ENCODE peak calls at places on chromosomes 2 and 18, in five cellular contexts. X is IMR-90, F is neuronal stem cell, I is trophoblast cell, N is mesenchymal stem cell. U is an unnamed sample.

GRCh38 chr2:133266926-133267590 is 301.2 kb downstream of the NCKAP5 start:
- DNase-seq in X (no peak), F (peak; percentile 6), I (no peak), N (no peak), U (peak; percentile 40)

GRCh38 chr2:188966728-188967127 is 7.4 kb upstream of the COL3A1 start:
- DNase-seq in X (no peak), F (no peak), I (no peak), N (no peak), U (no peak)

GRCh38 chr2:66700181-66700686 is 265.3 kb downstream of the MEIS1 start:
- DNase-seq in X (no peak), F (peak; percentile 23), I (no peak), N (no peak), U (no peak)

GRCh38 chr18:2609604-2610003 is 38.2 kb downstream of the NDC80 start:
- DNase-seq in X (no peak), F (no peak), I (no peak), N (no peak), U (no peak)

GRCh38 chr18:76528477-76529432 is 33.7 kb upstream of the ZNF516 start:
- DNase-seq in X (peak; percentile 83), F (no peak), I (no peak), N (peak; percentile 76), U (no peak)

GRCh38 chr2:231395188-231396057 is at the start of gene B3GNT7:
- DNase-seq in X (no peak), F (no peak), I (no peak), N (no peak), U (no peak)

GRCh38 chr2:61247204-61247812 is 85.3 kb downstream of the C2orf74 start:
- DNase-seq in X (peak; percentile 48), F (no peak), I (no peak), N (peak; percentile 23), U (no peak)

GRCh38 chr2:111932841-111933291 is 34.5 kb downstream of the MERTK start:
- DNase-seq in X (no peak), F (no peak), I (no peak), N (no peak), U (no peak)

GRCh38 chr2:70767699-70768584 is at the start of gene ADD2:
- DNase-seq in X (peak; percentile 1), F (peak; percentile 70), I (no peak), N (peak; percentile 10), U (peak; percentile 73)
- H3K14ac ChIP-seq in X (no peak within 1 kb of the TSS), F (peak within 1 kb of the TSS; percentile 31), I (no peak within 1 kb of the TSS), N (no peak within 1 kb of the TSS), U (peak within 1 kb of the TSS; percentile 86)

GRCh38 chr2:237593596-237594310 is 3.2 kb upstream of the RAB17 start:
- DNase-seq in X (no peak), F (no peak), I (no peak), N (no peak), U (no peak)
- H3K14ac ChIP-seq in X (no peak overlapping the region), F (no peak overlapping the region), I (peak overlapping the region; percentile 1), N (no peak overlapping the region), U (peak overlapping the region; percentile 43)

GRCh38 chr2:85429924-85430289 is 11.4 kb downstream of the SH2D6 start:
- DNase-seq in X (no peak), F (no peak), I (no peak), N (no peak), U (no peak)
- H3K14ac ChIP-seq in X (no peak overlapping the region), F (peak overlapping the region; percentile 26), I (no peak overlapping the region), N (no peak overlapping the region), U (peak overlapping the region; percentile 44)

DNA sequence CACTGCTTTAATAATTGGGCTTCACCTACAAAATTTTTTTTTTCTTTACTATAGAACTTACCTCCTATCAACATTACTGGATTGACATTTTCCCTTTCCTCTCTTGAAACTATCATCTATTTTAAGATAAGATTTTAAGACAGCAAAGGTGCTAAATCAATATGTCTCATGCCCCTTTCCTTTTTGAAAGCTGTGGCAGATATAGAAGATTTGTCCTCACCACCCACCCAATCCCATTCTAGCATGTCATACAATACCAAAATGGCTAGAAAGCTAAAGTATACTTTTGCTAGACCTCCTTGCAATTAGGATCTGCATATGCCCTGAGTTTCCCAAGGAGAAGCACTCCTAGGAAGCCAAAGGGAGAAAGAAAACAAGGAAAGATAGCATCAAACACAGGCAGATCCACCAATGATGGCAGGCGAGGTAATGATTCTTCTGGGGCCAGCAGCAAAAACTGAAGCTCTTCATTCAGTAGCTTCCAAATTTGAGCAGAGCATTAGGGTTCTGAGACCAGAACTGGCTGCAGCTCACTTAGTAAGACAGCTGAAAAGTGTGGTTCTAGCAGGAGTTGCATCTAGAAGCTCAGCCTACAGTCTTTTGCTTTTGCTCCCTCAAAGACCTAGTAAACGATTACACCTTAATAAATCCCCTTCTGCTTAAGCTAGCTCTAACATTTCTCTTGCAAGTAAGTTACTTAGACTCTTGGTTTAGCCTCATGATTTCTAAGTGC is 242.1 kb downstream of the ZEB2 start:
- DNase-seq in X (no peak), F (no peak), I (no peak), N (no peak), U (no peak)
- H3K14ac ChIP-seq in X (no peak overlapping the region), F (no peak overlapping the region), I (no peak overlapping the region), N (no peak overlapping the region), U (no peak overlapping the region)